ENCODE peak calls at places on chromosomes 2 and 18, in nine cellular contexts. U, J, F, P, R, M, A, C and I are unnamed samples.

GRCh38 chr2:7709907-7710306 is 792.7 kb downstream of the RNF144A start:
- DNase-seq in U (no peak), J (peak; percentile 31), F (no peak), P (no peak), R (no peak), M (no peak), A (no peak), C (no peak), I (no peak)

GRCh38 chr18:12309683-12310198 is 1.7 kb downstream of the TUBB6 start:
- DNase-seq in U (no peak), J (no peak), F (no peak), P (no peak), R (no peak), M (no peak), A (no peak), C (no peak), I (no peak)

GRCh38 chr2:174403628-174404027 is 8.1 kb downstream of the SCRN3 start:
- DNase-seq in U (no peak), J (no peak), F (no peak), P (no peak), R (no peak), M (no peak), A (no peak), C (no peak), I (no peak)

GRCh38 chr2:65528241-65528574 is 95.8 kb upstream of the SPRED2 start:
- DNase-seq in U (no peak), J (no peak), F (no peak), P (no peak), R (no peak), M (no peak), A (no peak), C (no peak), I (no peak)

GRCh38 chr2:44952143-44952805 is 10.8 kb downstream of the SIX3 start:
- DNase-seq in U (peak; percentile 53), J (peak; percentile 34), F (no peak), P (peak; percentile 94), R (peak; percentile 62), M (no peak), A (no peak), C (no peak), I (no peak)

GRCh38 chr2:70779911-70780580 is 10.4 kb downstream of the FIGLA start:
- DNase-seq in U (no peak), J (no peak), F (no peak), P (no peak), R (no peak), M (no peak), A (no peak), C (no peak), I (no peak)

GRCh38 chr2:48707466-48707865 is 48.1 kb downstream of the LHCGR start:
- DNase-seq in U (peak; percentile 65), J (peak; percentile 30), F (peak; percentile 59), P (no peak), R (no peak), M (no peak), A (no peak), C (no peak), I (no peak)

GRCh38 chr18:10420561-10421352 is 33.7 kb upstream of the APCDD1 start:
- DNase-seq in U (no peak), J (peak; percentile 79), F (no peak), P (no peak), R (peak; percentile 51), M (no peak), A (no peak), C (no peak), I (peak; percentile 5)

GRCh38 chr2:219125225-219125885 is 35.3 kb downstream of the NHEJ1 start:
- DNase-seq in U (peak; percentile 81), J (peak; percentile 88), F (peak; percentile 81), P (no peak), R (peak; percentile 99), M (no peak), A (no peak), C (no peak), I (peak; percentile 47)

GRCh38 chr2:63743170-63743975 is 98.3 kb upstream of the UGP2 start:
- DNase-seq in U (no peak), J (no peak), F (no peak), P (no peak), R (no peak), M (no peak), A (no peak), C (no peak), I (no peak)

GRCh38 chr2:77823028-77823427 is 300.9 kb upstream of the LRRTM4 start:
- DNase-seq in U (no peak), J (no peak), F (no peak), P (no peak), R (no peak), M (no peak), A (no peak), C (no peak), I (no peak)

GRCh38 chr2:105744909-105745853 is at the start of gene NCK2:
- DNase-seq in U (peak; percentile 56), J (peak; percentile 29), F (peak; percentile 41), P (peak; percentile 65), R (peak; percentile 34), M (no peak), A (no peak), C (peak; percentile 72), I (no peak)

GRCh38 chr18:43181711-43182110 is 66.2 kb upstream of the RIT2 start:
- DNase-seq in U (no peak), J (no peak), F (no peak), P (no peak), R (no peak), M (no peak), A (no peak), C (no peak), I (no peak)

GRCh38 chr2:185607943-185608342 is 130.7 kb upstream of the FSIP2 start:
- DNase-seq in U (no peak), J (no peak), F (no peak), P (no peak), R (no peak), M (no peak), A (no peak), C (no peak), I (no peak)

GRCh38 chr2:185610301-185610700 is 128.3 kb upstream of the FSIP2 start:
- DNase-seq in U (no peak), J (no peak), F (no peak), P (no peak), R (no peak), M (no peak), A (no peak), C (no peak), I (no peak)

GRCh38 chr2:185608799-185609198 is 129.8 kb upstream of the FSIP2 start:
- DNase-seq in U (no peak), J (no peak), F (no peak), P (no peak), R (peak; percentile 5), M (no peak), A (no peak), C (no peak), I (no peak)
- TF ChIP-seq CTCF in U (no peak), J (peak; percentile 3), F (no peak), P (no peak), R (no peak), M (no peak), A (no peak), C (no peak), I (peak; percentile 38)

DNA sequence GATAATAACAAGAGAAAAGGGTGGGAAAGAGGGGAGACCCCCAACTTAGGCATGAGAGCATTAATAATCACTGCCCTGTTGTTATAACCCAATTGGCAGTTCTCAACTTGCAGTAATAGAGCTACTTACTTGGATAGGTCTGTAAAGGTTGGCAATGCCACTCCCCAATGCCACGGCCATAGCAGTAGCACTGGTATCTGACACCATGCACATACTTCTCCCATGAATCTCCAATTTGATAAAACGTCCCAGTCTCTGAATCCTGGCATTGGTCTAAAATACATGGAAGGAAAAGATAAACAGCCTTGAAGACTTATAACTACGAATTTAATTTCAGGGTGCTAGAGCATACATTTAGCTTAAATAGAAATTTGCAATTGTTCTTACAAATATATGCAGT is 16.8 kb downstream of the FN1 start:
- DNase-seq in U (no peak), J (no peak), F (no peak), P (no peak), R (no peak), M (no peak), A (no peak), C (no peak), I (no peak)
- H3K36me3 ChIP-seq in U (peaks cover 58% of the 10 kb centered on the region), J (peaks cover 67% of the 10 kb centered on the region), F (no peaks in the 10 kb centered on the region), P (peaks cover 3% of the 10 kb centered on the region), R (peaks cover 30% of the 10 kb centered on the region), M (no peaks in the 10 kb centered on the region), A (peaks cover 75% of the 10 kb centered on the region), C (no peaks in the 10 kb centered on the region), I (peaks cover 12% of the 10 kb centered on the region)

DNA sequence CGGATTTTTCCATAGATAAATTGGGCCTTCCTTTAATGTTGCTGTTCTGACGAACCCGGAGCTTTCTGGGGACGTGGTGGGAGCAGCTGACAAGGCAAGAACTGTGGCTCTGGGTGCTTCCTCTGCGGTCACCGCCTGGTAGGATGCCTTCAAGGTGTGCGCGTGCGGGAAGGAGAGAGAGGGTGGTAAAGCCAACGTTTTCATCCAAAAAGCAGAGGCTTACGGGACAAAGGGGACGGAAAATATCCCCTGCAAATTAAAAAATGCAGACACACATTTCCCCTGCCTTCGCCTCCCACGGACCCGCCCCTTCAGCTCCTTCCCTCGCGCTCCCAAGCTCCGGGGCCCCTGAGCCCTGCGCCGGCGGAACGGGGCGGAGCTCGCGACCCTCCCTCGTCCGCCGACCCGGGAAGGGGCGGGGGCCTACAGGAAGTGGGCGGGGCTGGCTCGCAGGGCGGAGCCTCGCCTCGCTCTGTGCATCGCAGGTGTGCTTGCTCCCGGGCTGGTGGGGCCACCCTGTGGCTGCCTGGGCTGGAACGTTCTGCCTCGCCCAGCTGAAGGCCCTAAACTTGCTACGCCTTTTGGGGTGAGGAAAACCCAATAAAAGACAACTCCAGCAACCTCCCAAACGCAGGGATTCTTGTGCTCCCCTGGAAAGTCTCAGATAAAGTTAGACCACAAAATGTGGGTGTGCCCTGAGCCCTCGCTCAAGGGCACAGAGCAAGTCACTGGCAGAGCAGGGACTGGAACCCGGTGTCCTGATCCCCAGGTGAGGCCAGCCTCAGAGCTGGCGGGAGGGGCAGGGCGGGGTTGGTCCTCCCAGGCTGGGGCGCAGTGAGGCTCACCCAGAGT is 25.4 kb upstream of the SLC66A3 start:
- DNase-seq in U (peak; percentile 82), J (no peak), F (peak; percentile 75), P (peak; percentile 93), R (no peak), M (peak; percentile 53), A (no peak), C (peak; percentile 81), I (no peak)
- TF ChIP-seq CTCF in U (peak; percentile 33), J (no peak), F (no peak), P (peak; percentile 56), R (peak; percentile 29), M (peak; percentile 36), A (no peak), C (no peak), I (peak; percentile 56)

DNA sequence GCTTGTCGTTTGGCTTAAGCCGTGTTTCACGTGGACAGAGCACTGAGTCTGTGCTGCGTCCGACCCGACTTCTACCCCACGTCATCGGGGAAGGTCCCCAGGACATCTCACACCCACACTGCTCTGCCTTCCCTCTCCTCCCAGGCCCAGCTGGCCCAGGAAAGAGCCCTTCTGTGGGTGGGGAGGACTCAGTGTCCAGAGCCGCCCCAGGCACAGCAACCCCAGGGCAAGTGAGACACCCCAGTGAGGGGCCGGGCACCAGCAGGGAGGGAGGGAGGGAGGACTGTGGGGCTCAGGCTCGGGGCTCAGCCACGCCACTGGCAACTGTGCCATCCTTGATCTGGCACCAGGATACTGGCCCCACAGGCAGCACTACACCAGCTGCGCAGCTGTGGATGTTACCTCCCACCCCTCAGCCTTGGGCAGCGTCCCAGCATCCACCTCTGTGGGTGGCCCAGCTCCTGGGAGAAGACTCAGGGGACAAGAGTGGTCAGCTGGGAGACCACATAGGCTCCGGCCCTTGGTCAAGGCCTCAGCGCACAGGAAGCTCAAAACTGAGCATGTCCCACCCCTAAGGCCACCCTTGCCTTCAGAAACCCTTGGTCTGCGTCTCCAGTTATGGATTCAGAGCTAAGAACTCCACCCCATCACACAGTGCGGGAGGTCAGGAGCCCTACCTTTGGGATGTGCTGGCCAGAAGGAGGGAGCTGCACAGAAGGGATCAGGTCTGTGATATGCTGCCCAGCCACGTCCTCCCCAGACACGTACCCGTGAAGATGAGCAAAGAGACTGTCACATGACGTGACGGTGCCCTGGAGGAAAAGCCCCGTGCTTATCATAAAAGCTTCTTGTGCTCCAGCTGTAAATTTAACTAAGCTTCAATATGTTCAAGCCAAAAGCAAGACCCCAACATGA is 11.7 kb downstream of the PASK start:
- DNase-seq in U (no peak), J (no peak), F (no peak), P (no peak), R (no peak), M (no peak), A (no peak), C (no peak), I (no peak)
- H3K36me3 ChIP-seq in U (peaks cover 15% of the 10 kb centered on the region), J (peaks cover 3% of the 10 kb centered on the region), F (no peaks in the 10 kb centered on the region), P (no peaks in the 10 kb centered on the region), R (peaks cover 1% of the 10 kb centered on the region), M (peaks cover 23% of the 10 kb centered on the region), A (no peaks in the 10 kb centered on the region), C (no peaks in the 10 kb centered on the region), I (no peaks in the 10 kb centered on the region)